ENCODE peak calls at places on chromosomes 6 and 20, in seven cellular contexts. One of them, this sample, is unnamed.

GRCh38 chr20:40471261-40471629 is 217.8 kb downstream of the MAFB start:
- DNase-seq in A549: no peak
- DNase-seq in tibial nerve: no peak
- DNase-seq in AG04450: no peak
- DNase-seq in foreskin fibroblast: no peak
- DNase-seq in body of pancreas: no peak
- DNase-seq in left ventricle myocardium inferior: no peak
- DNase-seq in this sample: peak

GRCh38 chr6:47420394-47421371 is 56.9 kb upstream of the CD2AP start:
- DNase-seq in A549: no peak
- DNase-seq in tibial nerve: no peak
- DNase-seq in AG04450: no peak
- DNase-seq in foreskin fibroblast: no peak
- DNase-seq in body of pancreas: peak
- DNase-seq in left ventricle myocardium inferior: no peak
- DNase-seq in this sample: no peak

GRCh38 chr6:132202569-132202968 is 198.7 kb downstream of the MOXD1 start:
- DNase-seq in A549: no peak
- DNase-seq in tibial nerve: peak
- DNase-seq in AG04450: peak
- DNase-seq in foreskin fibroblast: peak
- DNase-seq in body of pancreas: no peak
- DNase-seq in left ventricle myocardium inferior: no peak
- DNase-seq in this sample: no peak

GRCh38 chr6:129489215-129489765 is 220.7 kb downstream of the ARHGAP18 start:
- DNase-seq in A549: no peak
- DNase-seq in tibial nerve: no peak
- DNase-seq in AG04450: no peak
- DNase-seq in foreskin fibroblast: no peak
- DNase-seq in body of pancreas: no peak
- DNase-seq in left ventricle myocardium inferior: no peak
- DNase-seq in this sample: no peak

GRCh38 chr6:169921853-169922779 is 170.7 kb downstream of the ERMARD start:
- DNase-seq in A549: no peak
- DNase-seq in tibial nerve: no peak
- DNase-seq in AG04450: no peak
- DNase-seq in foreskin fibroblast: no peak
- DNase-seq in body of pancreas: no peak
- DNase-seq in left ventricle myocardium inferior: no peak
- DNase-seq in this sample: no peak

GRCh38 chr20:41178904-41179432 is 41.6 kb downstream of the PLCG1 start:
- DNase-seq in A549: no peak
- DNase-seq in tibial nerve: peak
- DNase-seq in AG04450: no peak
- DNase-seq in foreskin fibroblast: no peak
- DNase-seq in body of pancreas: no peak
- DNase-seq in left ventricle myocardium inferior: peak
- DNase-seq in this sample: no peak

GRCh38 chr20:50725722-50726000 is 5.7 kb upstream of the PARD6B start:
- DNase-seq in A549: no peak
- DNase-seq in tibial nerve: no peak
- DNase-seq in AG04450: no peak
- DNase-seq in foreskin fibroblast: no peak
- DNase-seq in body of pancreas: no peak
- DNase-seq in left ventricle myocardium inferior: no peak
- DNase-seq in this sample: no peak

GRCh38 chr6:168574699-168575195 is 133.8 kb downstream of the SMOC2 start:
- DNase-seq in A549: no peak
- DNase-seq in tibial nerve: peak
- DNase-seq in AG04450: no peak
- DNase-seq in foreskin fibroblast: no peak
- DNase-seq in body of pancreas: no peak
- DNase-seq in left ventricle myocardium inferior: peak
- DNase-seq in this sample: no peak

GRCh38 chr20:49964964-49965780 is 17.6 kb upstream of the SNAI1 start:
- DNase-seq in A549: peak
- DNase-seq in tibial nerve: no peak
- DNase-seq in AG04450: no peak
- DNase-seq in foreskin fibroblast: no peak
- DNase-seq in body of pancreas: peak
- DNase-seq in left ventricle myocardium inferior: no peak
- DNase-seq in this sample: peak

GRCh38 chr20:61979701-61980635 is 85.7 kb downstream of the TAF4 start:
- DNase-seq in A549: no peak
- DNase-seq in tibial nerve: no peak
- DNase-seq in AG04450: no peak
- DNase-seq in foreskin fibroblast: no peak
- DNase-seq in body of pancreas: no peak
- DNase-seq in left ventricle myocardium inferior: no peak
- DNase-seq in this sample: no peak

GRCh38 chr20:63359937-63360849 is 956 bp downstream of the CHRNA4 start:
- DNase-seq in A549: no peak
- DNase-seq in tibial nerve: no peak
- DNase-seq in AG04450: no peak
- DNase-seq in foreskin fibroblast: no peak
- DNase-seq in body of pancreas: no peak
- DNase-seq in left ventricle myocardium inferior: no peak
- DNase-seq in this sample: no peak

GRCh38 chr6:96299525-96299924 is 222.1 kb upstream of the UFL1 start:
- DNase-seq in A549: no peak
- DNase-seq in tibial nerve: no peak
- DNase-seq in AG04450: no peak
- DNase-seq in foreskin fibroblast: no peak
- DNase-seq in body of pancreas: no peak
- DNase-seq in left ventricle myocardium inferior: no peak
- DNase-seq in this sample: no peak

GRCh38 chr6:11275598-11275997 is 43.1 kb upstream of the NEDD9 start:
- DNase-seq in A549: peak
- DNase-seq in tibial nerve: no peak
- DNase-seq in AG04450: no peak
- DNase-seq in foreskin fibroblast: no peak
- DNase-seq in body of pancreas: peak
- DNase-seq in left ventricle myocardium inferior: no peak
- DNase-seq in this sample: peak

GRCh38 chr6:144305985-144306384 is 20.9 kb downstream of the UTRN start:
- DNase-seq in A549: no peak
- DNase-seq in tibial nerve: no peak
- DNase-seq in AG04450: no peak
- DNase-seq in foreskin fibroblast: peak
- DNase-seq in body of pancreas: no peak
- DNase-seq in left ventricle myocardium inferior: no peak
- DNase-seq in this sample: peak

GRCh38 chr20:52801628-52802006 is 170.5 kb upstream of the TSHZ2 start:
- DNase-seq in A549: no peak
- DNase-seq in tibial nerve: no peak
- DNase-seq in AG04450: no peak
- DNase-seq in foreskin fibroblast: no peak
- DNase-seq in body of pancreas: peak
- DNase-seq in left ventricle myocardium inferior: peak
- DNase-seq in this sample: no peak

DNA sequence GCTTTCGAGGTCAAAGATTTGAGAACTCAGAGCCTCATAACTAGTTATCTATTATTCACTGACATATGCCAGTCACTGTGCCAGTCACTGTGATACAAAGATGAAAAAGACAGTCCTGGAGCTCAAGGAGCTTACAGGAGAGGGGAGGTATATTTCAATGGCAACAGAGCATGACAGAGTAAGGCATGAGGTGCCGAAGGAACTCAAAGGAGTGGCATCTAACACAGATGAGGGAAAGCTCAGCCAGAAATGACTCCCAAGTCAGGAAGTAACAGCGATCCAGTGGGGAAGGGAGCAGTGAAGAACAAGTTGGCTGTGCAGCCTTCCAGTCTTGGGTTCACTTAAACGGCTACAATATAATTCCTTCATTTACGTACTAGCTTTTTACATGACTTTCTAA is 46.6 kb downstream of the DTNBP1 start:
- DNase-seq in A549: no peak
- DNase-seq in tibial nerve: no peak
- DNase-seq in AG04450: no peak
- DNase-seq in foreskin fibroblast: no peak
- DNase-seq in body of pancreas: no peak
- DNase-seq in left ventricle myocardium inferior: no peak
- DNase-seq in this sample: no peak
- TF ChIP-seq CTCF in A549: no peak
- TF ChIP-seq CTCF in tibial nerve: no peak
- TF ChIP-seq CTCF in AG04450: no peak
- TF ChIP-seq CTCF in foreskin fibroblast: no peak
- TF ChIP-seq CTCF in body of pancreas: no peak
- TF ChIP-seq CTCF in left ventricle myocardium inferior: no peak
- TF ChIP-seq CTCF in this sample: no peak

GRCh38 chr6:117263353-117263927 is 1.9 kb upstream of the VGLL2 start:
- DNase-seq in A549: no peak
- DNase-seq in tibial nerve: no peak
- DNase-seq in AG04450: no peak
- DNase-seq in foreskin fibroblast: no peak
- DNase-seq in body of pancreas: no peak
- DNase-seq in left ventricle myocardium inferior: no peak
- DNase-seq in this sample: no peak

GRCh38 chr6:117264487-117265424 is 602 bp upstream of the VGLL2 start:
- DNase-seq in A549: peak
- DNase-seq in tibial nerve: no peak
- DNase-seq in AG04450: no peak
- DNase-seq in foreskin fibroblast: no peak
- DNase-seq in body of pancreas: no peak
- DNase-seq in left ventricle myocardium inferior: no peak
- DNase-seq in this sample: peak

GRCh38 chr6:117266948-117267347 is 1.6 kb downstream of the VGLL2 start:
- DNase-seq in A549: no peak
- DNase-seq in tibial nerve: no peak
- DNase-seq in AG04450: no peak
- DNase-seq in foreskin fibroblast: no peak
- DNase-seq in body of pancreas: no peak
- DNase-seq in left ventricle myocardium inferior: no peak
- DNase-seq in this sample: no peak

GRCh38 chr6:117266267-117266797 is 974 bp downstream of the VGLL2 start:
- DNase-seq in A549: no peak
- DNase-seq in tibial nerve: no peak
- DNase-seq in AG04450: no peak
- DNase-seq in foreskin fibroblast: no peak
- DNase-seq in body of pancreas: no peak
- DNase-seq in left ventricle myocardium inferior: no peak
- DNase-seq in this sample: no peak

GRCh38 chr6:117265425-117266266 is at the start of gene VGLL2:
- DNase-seq in A549: peak
- DNase-seq in tibial nerve: no peak
- DNase-seq in AG04450: no peak
- DNase-seq in foreskin fibroblast: peak
- DNase-seq in body of pancreas: peak
- DNase-seq in left ventricle myocardium inferior: peak
- DNase-seq in this sample: no peak
- H3K4me3 ChIP-seq in A549: peak
- H3K4me3 ChIP-seq in tibial nerve: peak
- H3K4me3 ChIP-seq in AG04450: peak
- H3K4me3 ChIP-seq in foreskin fibroblast: peak
- H3K4me3 ChIP-seq in body of pancreas: peak
- H3K4me3 ChIP-seq in left ventricle myocardium inferior: peak
- H3K4me3 ChIP-seq in this sample: peak

DNA sequence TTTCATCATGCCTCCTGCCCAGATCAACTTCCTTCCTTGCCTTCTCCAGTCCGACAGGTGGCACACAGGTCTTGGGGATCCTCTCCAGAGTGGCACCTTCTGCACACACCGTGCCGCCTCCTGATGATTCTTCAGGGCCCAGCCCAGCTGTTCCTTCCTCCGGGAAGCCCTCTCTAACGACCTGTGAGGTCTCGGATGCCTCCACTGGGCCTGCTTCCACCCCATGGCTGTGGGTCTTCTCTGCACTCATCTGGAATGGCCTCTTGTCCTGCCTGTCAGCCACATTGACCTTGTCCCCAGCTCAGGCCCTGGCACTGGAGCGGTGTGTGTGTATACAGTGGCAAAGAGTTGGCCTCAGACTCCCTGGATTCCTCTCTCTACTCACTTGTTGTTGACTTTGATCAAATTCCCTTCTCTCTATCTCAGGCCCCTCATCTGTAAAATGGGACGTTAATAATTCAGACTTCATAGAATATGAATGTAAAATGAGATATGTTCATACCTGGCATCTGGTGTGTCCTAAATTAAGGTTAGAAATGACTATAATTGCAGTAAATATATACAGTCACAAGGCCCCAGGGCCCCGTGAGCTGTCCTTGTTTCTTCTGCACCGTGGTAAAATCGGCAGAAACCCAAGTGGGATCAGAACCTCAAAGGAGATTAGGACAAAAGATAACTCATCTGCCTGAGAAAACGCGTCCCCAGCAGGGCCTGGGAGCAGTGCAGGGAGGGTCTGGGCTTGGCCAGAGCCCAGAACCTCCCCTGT is 1.5 kb downstream of the FAM210B start:
- DNase-seq in A549: no peak
- DNase-seq in tibial nerve: no peak
- DNase-seq in AG04450: no peak
- DNase-seq in foreskin fibroblast: no peak
- DNase-seq in body of pancreas: no peak
- DNase-seq in left ventricle myocardium inferior: no peak
- DNase-seq in this sample: no peak
- TF ChIP-seq CTCF in A549: no peak
- TF ChIP-seq CTCF in tibial nerve: no peak
- TF ChIP-seq CTCF in AG04450: no peak
- TF ChIP-seq CTCF in foreskin fibroblast: no peak
- TF ChIP-seq CTCF in body of pancreas: no peak
- TF ChIP-seq CTCF in left ventricle myocardium inferior: no peak
- TF ChIP-seq CTCF in this sample: no peak

DNA sequence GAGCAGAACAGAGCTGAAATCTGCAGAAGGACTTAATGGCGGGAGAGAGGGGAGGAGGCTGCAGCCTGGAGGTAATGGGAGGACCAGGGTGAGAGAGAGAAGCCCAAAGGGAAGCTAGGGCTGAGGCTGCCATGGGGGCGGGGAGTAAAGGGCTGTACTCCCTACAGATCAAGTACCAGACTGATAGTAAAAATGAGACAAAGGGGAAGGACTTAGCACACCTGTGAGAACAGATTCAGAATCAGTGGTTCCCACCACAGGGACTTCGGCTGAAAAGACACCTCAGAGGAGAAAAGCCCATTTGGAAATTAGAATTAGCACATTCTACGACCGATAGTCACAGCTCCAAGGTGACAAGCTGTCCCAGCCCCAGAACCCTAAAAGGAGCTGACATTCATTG is 6.4 kb upstream of the TBXT start:
- DNase-seq in A549: no peak
- DNase-seq in tibial nerve: no peak
- DNase-seq in AG04450: no peak
- DNase-seq in foreskin fibroblast: no peak
- DNase-seq in body of pancreas: no peak
- DNase-seq in left ventricle myocardium inferior: no peak
- DNase-seq in this sample: peak
- H3K4me3 ChIP-seq in A549: no peak
- H3K4me3 ChIP-seq in tibial nerve: no peak
- H3K4me3 ChIP-seq in AG04450: no peak
- H3K4me3 ChIP-seq in foreskin fibroblast: no peak
- H3K4me3 ChIP-seq in body of pancreas: no peak
- H3K4me3 ChIP-seq in left ventricle myocardium inferior: no peak
- H3K4me3 ChIP-seq in this sample: peak